ENCODE peak calls at places on chromosome 2, in ten cellular contexts. H is AG10803, I is fibroblast of lung, F is AG04450, D is uterus, S is AG09309, V is left ventricle myocardium inferior, A is foreskin keratinocyte, K is sigmoid colon, E is stomach. M is an unnamed sample.

GRCh38 chr2:179592167-179592936 is 269.1 kb downstream of the ZNF385B start:
- DNase-seq in F (peak), D (no peak), V (no peak), K (no peak), E (no peak), I (peak), H (peak), S (no peak), A (no peak), M (peak)

GRCh38 chr2:19021721-19022120 is 336.7 kb downstream of the OSR1 start:
- DNase-seq in S (peak), K (no peak), D (no peak), V (no peak), I (peak), F (peak), A (no peak), E (no peak), H (peak), M (peak)

GRCh38 chr2:219490186-219490585 is 8.5 kb upstream of the GMPPA start:
- DNase-seq in K (no peak), V (no peak), E (no peak), H (no peak), D (no peak), I (no peak), F (no peak), A (no peak), S (no peak), M (no peak)

GRCh38 chr2:16437189-16437588 is 228.4 kb downstream of the CYRIA start:
- DNase-seq in E (no peak), V (no peak), S (no peak), H (no peak), K (no peak), I (no peak), D (no peak), A (no peak), F (no peak), M (no peak)

GRCh38 chr2:8719528-8719927 is 37.7 kb downstream of the ID2 start:
- DNase-seq in S (peak), H (peak), I (no peak), A (peak), D (no peak), F (no peak), V (no peak), K (no peak), E (no peak), M (peak)

GRCh38 chr2:191910518-191910917 is 63.6 kb upstream of the CAVIN2 start:
- DNase-seq in A (peak), V (no peak), F (peak), K (no peak), S (no peak), E (no peak), D (no peak), I (peak), H (peak), M (no peak)

GRCh38 chr2:60992985-60993392 is 24.5 kb upstream of the PEX13 start:
- DNase-seq in I (no peak), F (no peak), S (no peak), V (no peak), D (no peak), H (no peak), K (no peak), A (no peak), E (peak), M (no peak)

GRCh38 chr2:73267008-73267407 is 17.3 kb downstream of the FBXO41 start:
- DNase-seq in K (no peak), D (no peak), A (no peak), F (no peak), S (no peak), V (no peak), H (no peak), E (no peak), I (no peak), M (no peak)

GRCh38 chr2:200483729-200484198 is 26.1 kb downstream of the KCTD18 start:
- DNase-seq in E (peak), A (peak), D (no peak), F (no peak), S (no peak), K (no peak), H (no peak), I (peak), V (no peak), M (no peak)

GRCh38 chr2:197204855-197205254 is 105.7 kb downstream of the ANKRD44 start:
- DNase-seq in A (no peak), D (no peak), E (no peak), S (no peak), I (peak), V (no peak), H (peak), K (no peak), F (no peak), M (no peak)

GRCh38 chr2:188766086-188766856 is 207.9 kb upstream of the COL3A1 start:
- DNase-seq in V (no peak), E (no peak), H (peak), I (peak), S (no peak), K (no peak), F (no peak), D (no peak), A (no peak), M (no peak)

GRCh38 chr2:217636578-217637267 is 366.1 kb downstream of the TNS1 start:
- DNase-seq in F (no peak), K (no peak), A (no peak), E (no peak), S (no peak), H (peak), I (no peak), D (no peak), V (no peak), M (no peak)

GRCh38 chr2:130776550-130776949 is 21.2 kb downstream of the AMER3 start:
- DNase-seq in D (no peak), I (no peak), V (no peak), E (no peak), S (no peak), K (no peak), H (no peak), A (no peak), F (no peak), M (no peak)

GRCh38 chr2:188452084-188452483 is 160.4 kb downstream of the GULP1 start:
- DNase-seq in F (no peak), A (no peak), H (no peak), I (peak), E (no peak), K (no peak), V (no peak), S (no peak), D (no peak), M (no peak)

GRCh38 chr2:43136862-43137261 is 89.5 kb downstream of the ZFP36L2 start:
- DNase-seq in F (no peak), E (no peak), A (no peak), S (no peak), K (no peak), V (no peak), D (no peak), I (no peak), H (no peak), M (no peak)

GRCh38 chr2:138630164-138630563 is 128.6 kb downstream of the SPOPL start:
- DNase-seq in K (no peak), E (no peak), H (no peak), I (no peak), F (no peak), V (no peak), A (peak), D (no peak), S (no peak), M (no peak)

GRCh38 chr2:186325827-186326535 is 160.1 kb upstream of the ZC3H15 start:
- DNase-seq in I (no peak), S (no peak), F (no peak), V (no peak), H (no peak), D (no peak), K (no peak), E (no peak), A (peak), M (no peak)

GRCh38 chr2:30862054-30862651 is 54.9 kb upstream of the CAPN13 start:
- DNase-seq in I (peak), H (peak), V (peak), S (peak), A (peak), E (peak), F (peak), D (no peak), K (no peak), M (peak)

GRCh38 chr2:36670881-36671595 is 25.5 kb upstream of the VIT start:
- DNase-seq in I (peak), S (peak), K (no peak), V (no peak), D (no peak), H (peak), E (no peak), A (peak), F (no peak), M (no peak)

GRCh38 chr2:74886811-74887210 is 52.9 kb downstream of the HK2 start:
- DNase-seq in I (no peak), K (no peak), F (no peak), A (no peak), S (no peak), D (no peak), E (no peak), V (no peak), H (no peak), M (no peak)

GRCh38 chr2:119678021-119678656 is 862 bp upstream of the TMEM177 start:
- DNase-seq in V (no peak), K (no peak), H (no peak), D (no peak), E (peak), F (no peak), I (no peak), S (no peak), A (no peak), M (no peak)

GRCh38 chr2:112941753-112942653 is 31.0 kb downstream of the IL37 start:
- DNase-seq in S (peak), V (peak), E (peak), A (peak), H (peak), K (peak), F (peak), D (peak), I (peak), M (peak)
- TF ChIP-seq CTCF in S (peak), V (peak), E (no peak), A (peak), H (peak), K (peak), F (peak), D (peak), I (peak), M (peak)

DNA sequence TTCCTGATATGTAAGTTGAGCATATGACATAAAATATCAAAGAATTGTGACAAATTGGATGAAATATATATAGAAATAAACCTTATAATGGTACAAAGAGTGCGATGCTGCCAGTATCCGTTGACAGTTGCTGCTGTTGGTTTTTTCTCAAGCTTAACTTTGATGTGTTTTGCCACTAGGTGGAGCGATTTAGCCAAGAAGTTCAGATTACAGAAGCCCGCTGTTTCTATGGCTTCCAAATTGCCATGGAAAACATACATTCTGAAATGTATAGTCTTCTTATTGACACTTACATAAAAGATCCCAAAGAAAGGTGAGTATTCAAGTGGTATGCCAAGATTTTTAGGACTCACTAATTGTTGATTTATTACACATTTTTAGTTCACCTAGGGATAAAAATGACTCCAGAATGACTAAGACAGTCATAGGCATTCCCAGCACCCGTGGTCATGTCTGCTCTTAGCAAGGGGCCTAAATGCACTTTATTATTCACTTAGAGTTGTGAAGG is 2.1 kb downstream of the RRM2 start:
- DNase-seq in I (peak), A (peak), F (peak), D (peak), S (no peak), K (peak), V (no peak), E (no peak), H (peak), M (peak)
- TF ChIP-seq CTCF in I (peak), A (peak), F (peak), D (peak), S (peak), K (peak), V (peak), E (no peak), H (peak), M (peak)

DNA sequence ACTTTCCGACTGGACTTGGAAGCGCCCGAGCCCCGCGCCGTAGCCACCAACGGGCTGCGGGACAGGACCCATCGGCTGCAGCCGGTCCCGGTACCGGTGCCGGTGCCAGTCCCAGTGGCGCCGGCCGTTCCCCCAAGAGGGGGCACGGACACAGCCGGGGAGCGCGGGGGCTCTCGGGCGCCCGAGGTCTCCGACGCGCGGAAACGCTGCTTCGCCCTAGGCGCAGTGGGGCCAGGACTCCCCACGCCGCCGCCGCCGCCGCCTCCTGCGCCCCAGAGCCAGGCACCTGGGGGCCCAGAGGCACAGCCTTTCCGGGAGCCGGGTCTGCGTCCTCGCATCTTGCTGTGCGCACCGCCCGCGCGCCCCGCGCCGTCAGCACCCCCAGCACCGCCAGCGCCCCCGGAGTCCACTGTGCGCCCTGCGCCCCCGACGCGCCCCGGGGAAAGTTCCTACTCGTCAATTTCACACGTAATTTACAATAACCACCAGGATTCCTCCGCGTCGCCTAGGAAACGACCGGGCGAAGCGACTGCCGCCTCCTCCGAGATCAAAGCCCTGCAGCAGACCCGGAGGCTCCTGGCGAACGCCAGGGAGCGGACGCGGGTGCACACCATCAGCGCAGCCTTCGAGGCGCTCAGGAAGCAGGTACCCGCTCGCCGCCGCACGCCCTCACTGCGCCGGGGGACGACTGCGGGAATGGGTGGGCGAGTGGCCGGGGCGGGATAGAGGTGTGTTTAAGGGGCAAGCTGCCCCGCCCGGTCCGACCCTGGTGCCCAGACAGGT is 713 bp downstream of the ATOH8 start:
- DNase-seq in H (peak), A (peak), K (no peak), I (peak), S (no peak), E (peak), V (peak), F (no peak), D (no peak), M (no peak)
- TF ChIP-seq CTCF in H (peak), A (peak), K (no peak), I (no peak), S (peak), E (no peak), V (peak), F (peak), D (peak), M (no peak)

DNA sequence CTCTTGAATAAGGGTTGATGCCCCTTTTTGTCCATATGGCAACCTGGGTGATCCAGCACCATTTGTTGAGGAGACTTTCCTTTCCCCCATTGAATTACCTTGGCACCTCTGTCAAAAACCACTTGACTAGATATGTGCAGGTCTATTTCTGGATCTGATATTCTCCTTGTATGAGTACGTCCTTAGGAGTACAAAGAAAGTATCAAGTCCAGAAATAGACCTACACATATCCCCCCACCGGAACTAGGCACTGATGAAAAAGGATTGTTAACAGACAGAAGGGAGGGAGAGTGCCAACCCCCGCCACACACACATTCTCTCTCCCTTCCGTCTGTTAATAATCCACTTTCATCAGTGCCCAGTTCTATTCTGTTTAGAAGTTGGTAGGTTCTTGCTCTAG is 225.0 kb downstream of the TMEM163 start:
- DNase-seq in F (no peak), S (no peak), K (no peak), D (no peak), E (no peak), I (no peak), H (no peak), V (no peak), A (no peak), M (no peak)
- TF ChIP-seq CTCF in F (no peak), S (no peak), K (no peak), D (no peak), E (no peak), I (no peak), H (no peak), V (no peak), A (no peak), M (no peak)

GRCh38 chr2:20051518-20052228 is at the start of gene LAPTM4A:
- DNase-seq in A (peak), E (peak), I (peak), K (peak), D (peak), F (peak), S (peak), V (peak), H (peak), M (peak)
- TF ChIP-seq CTCF in A (peak), E (no peak), I (no peak), K (no peak), D (peak), F (peak), S (no peak), V (peak), H (no peak), M (peak)

DNA sequence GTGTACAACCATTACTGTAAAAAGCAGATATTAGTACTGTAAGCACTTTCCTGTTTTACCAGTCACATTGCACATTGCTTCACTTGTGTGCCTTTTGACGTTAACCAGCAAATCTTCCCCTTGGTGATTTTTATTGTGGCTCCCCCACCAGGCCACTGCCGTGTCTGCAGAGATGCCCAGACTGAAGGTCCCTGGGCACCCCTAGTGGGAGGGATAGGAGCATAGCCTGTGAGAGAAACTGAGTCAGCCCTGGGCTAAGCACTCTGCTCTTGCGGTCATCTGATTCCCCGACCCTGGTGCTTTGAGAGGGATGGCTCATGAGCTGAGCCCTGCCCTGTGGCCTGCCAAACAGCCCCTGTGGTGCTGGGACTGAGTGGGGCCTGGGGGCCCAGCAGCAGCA is 73.4 kb downstream of the INPP4A start:
- DNase-seq in S (no peak), D (no peak), E (no peak), V (no peak), A (peak), I (no peak), K (peak), F (no peak), H (no peak), M (no peak)
- TF ChIP-seq CTCF in S (peak), D (no peak), E (no peak), V (peak), A (peak), I (peak), K (peak), F (peak), H (peak), M (peak)

M was measured in AG04449.